ENCODE peak calls at places on chromosomes 3 and 15, in eight cellular contexts. One of them, this sample, is unnamed.

GRCh38 chr3:8845641-8846040 is 76.2 kb upstream of the OXTR start:
- DNase-seq in stimulated activated CD4-positive, alpha-beta T cell treated with anti-CD3 and anti-CD28 coated beads, TNF-alpha, amount 100 ng/mL, for 48 hours: no peak
- DNase-seq in fibroblast of pulmonary artery: no peak
- DNase-seq in ecto neural progenitor cell: no peak
- DNase-seq in AG08395: peak
- DNase-seq in heart right ventricle: no peak
- DNase-seq in AG10803: peak
- DNase-seq in Calu3: no peak
- DNase-seq in this sample: peak

GRCh38 chr3:42814914-42815507 is 5.8 kb downstream of the ACKR2 start:
- DNase-seq in Calu3: no peak
- DNase-seq in AG08395: no peak
- DNase-seq in fibroblast of pulmonary artery: no peak
- DNase-seq in AG10803: no peak
- DNase-seq in stimulated activated CD4-positive, alpha-beta T cell treated with anti-CD3 and anti-CD28 coated beads, TNF-alpha, amount 100 ng/mL, for 48 hours: no peak
- DNase-seq in heart right ventricle: no peak
- DNase-seq in ecto neural progenitor cell: no peak
- DNase-seq in this sample: no peak

GRCh38 chr3:47541583-47542108 is 28.1 kb upstream of the ELP6 start:
- DNase-seq in fibroblast of pulmonary artery: no peak
- DNase-seq in stimulated activated CD4-positive, alpha-beta T cell treated with anti-CD3 and anti-CD28 coated beads, TNF-alpha, amount 100 ng/mL, for 48 hours: no peak
- DNase-seq in ecto neural progenitor cell: no peak
- DNase-seq in AG10803: no peak
- DNase-seq in AG08395: no peak
- DNase-seq in Calu3: no peak
- DNase-seq in heart right ventricle: no peak
- DNase-seq in this sample: no peak

GRCh38 chr3:169118666-169119370 is 544.7 kb downstream of the MECOM start:
- DNase-seq in Calu3: no peak
- DNase-seq in AG10803: peak
- DNase-seq in ecto neural progenitor cell: no peak
- DNase-seq in fibroblast of pulmonary artery: no peak
- DNase-seq in AG08395: no peak
- DNase-seq in stimulated activated CD4-positive, alpha-beta T cell treated with anti-CD3 and anti-CD28 coated beads, TNF-alpha, amount 100 ng/mL, for 48 hours: no peak
- DNase-seq in heart right ventricle: no peak
- DNase-seq in this sample: peak

GRCh38 chr3:103829723-103830326 is 1395.0 kb downstream of the ZPLD1 start:
- DNase-seq in Calu3: no peak
- DNase-seq in heart right ventricle: no peak
- DNase-seq in fibroblast of pulmonary artery: no peak
- DNase-seq in AG08395: no peak
- DNase-seq in AG10803: no peak
- DNase-seq in stimulated activated CD4-positive, alpha-beta T cell treated with anti-CD3 and anti-CD28 coated beads, TNF-alpha, amount 100 ng/mL, for 48 hours: no peak
- DNase-seq in ecto neural progenitor cell: no peak
- DNase-seq in this sample: no peak

GRCh38 chr15:88859550-88859949 is 35.8 kb downstream of the HAPLN3 start:
- DNase-seq in Calu3: no peak
- DNase-seq in AG08395: no peak
- DNase-seq in ecto neural progenitor cell: no peak
- DNase-seq in AG10803: no peak
- DNase-seq in stimulated activated CD4-positive, alpha-beta T cell treated with anti-CD3 and anti-CD28 coated beads, TNF-alpha, amount 100 ng/mL, for 48 hours: no peak
- DNase-seq in heart right ventricle: no peak
- DNase-seq in fibroblast of pulmonary artery: no peak
- DNase-seq in this sample: no peak

GRCh38 chr15:52180196-52180835 is 10.9 kb downstream of the GNB5 start:
- DNase-seq in fibroblast of pulmonary artery: no peak
- DNase-seq in AG08395: no peak
- DNase-seq in ecto neural progenitor cell: no peak
- DNase-seq in AG10803: no peak
- DNase-seq in Calu3: no peak
- DNase-seq in heart right ventricle: no peak
- DNase-seq in stimulated activated CD4-positive, alpha-beta T cell treated with anti-CD3 and anti-CD28 coated beads, TNF-alpha, amount 100 ng/mL, for 48 hours: no peak
- DNase-seq in this sample: no peak

GRCh38 chr3:53939081-53939582 is 47.5 kb upstream of the SELENOK start:
- DNase-seq in Calu3: no peak
- DNase-seq in AG08395: no peak
- DNase-seq in stimulated activated CD4-positive, alpha-beta T cell treated with anti-CD3 and anti-CD28 coated beads, TNF-alpha, amount 100 ng/mL, for 48 hours: no peak
- DNase-seq in ecto neural progenitor cell: peak
- DNase-seq in fibroblast of pulmonary artery: no peak
- DNase-seq in AG10803: no peak
- DNase-seq in heart right ventricle: no peak
- DNase-seq in this sample: no peak

GRCh38 chr3:72888546-72889309 is 882 bp downstream of the GXYLT2 start:
- DNase-seq in Calu3: no peak
- DNase-seq in heart right ventricle: no peak
- DNase-seq in fibroblast of pulmonary artery: peak
- DNase-seq in AG10803: no peak
- DNase-seq in AG08395: no peak
- DNase-seq in stimulated activated CD4-positive, alpha-beta T cell treated with anti-CD3 and anti-CD28 coated beads, TNF-alpha, amount 100 ng/mL, for 48 hours: no peak
- DNase-seq in ecto neural progenitor cell: peak
- DNase-seq in this sample: no peak

GRCh38 chr15:85421116-85421925 is 40.9 kb downstream of the AKAP13 start:
- DNase-seq in heart right ventricle: no peak
- DNase-seq in AG08395: peak
- DNase-seq in Calu3: no peak
- DNase-seq in fibroblast of pulmonary artery: peak
- DNase-seq in AG10803: peak
- DNase-seq in stimulated activated CD4-positive, alpha-beta T cell treated with anti-CD3 and anti-CD28 coated beads, TNF-alpha, amount 100 ng/mL, for 48 hours: no peak
- DNase-seq in ecto neural progenitor cell: no peak
- DNase-seq in this sample: peak

GRCh38 chr3:141076026-141076797 is 25.1 kb downstream of the SPSB4 start:
- DNase-seq in AG08395: no peak
- DNase-seq in heart right ventricle: no peak
- DNase-seq in ecto neural progenitor cell: no peak
- DNase-seq in AG10803: no peak
- DNase-seq in stimulated activated CD4-positive, alpha-beta T cell treated with anti-CD3 and anti-CD28 coated beads, TNF-alpha, amount 100 ng/mL, for 48 hours: no peak
- DNase-seq in fibroblast of pulmonary artery: no peak
- DNase-seq in Calu3: no peak
- DNase-seq in this sample: no peak

GRCh38 chr15:82100116-82100795 is 54.4 kb upstream of the MEX3B start:
- DNase-seq in Calu3: no peak
- DNase-seq in fibroblast of pulmonary artery: no peak
- DNase-seq in stimulated activated CD4-positive, alpha-beta T cell treated with anti-CD3 and anti-CD28 coated beads, TNF-alpha, amount 100 ng/mL, for 48 hours: no peak
- DNase-seq in AG08395: peak
- DNase-seq in heart right ventricle: no peak
- DNase-seq in ecto neural progenitor cell: no peak
- DNase-seq in AG10803: peak
- DNase-seq in this sample: peak

GRCh38 chr15:58748787-58749531 is 548 bp downstream of the ADAM10 start:
- DNase-seq in AG08395: peak
- DNase-seq in fibroblast of pulmonary artery: peak
- DNase-seq in AG10803: peak
- DNase-seq in stimulated activated CD4-positive, alpha-beta T cell treated with anti-CD3 and anti-CD28 coated beads, TNF-alpha, amount 100 ng/mL, for 48 hours: peak
- DNase-seq in heart right ventricle: peak
- DNase-seq in Calu3: peak
- DNase-seq in ecto neural progenitor cell: peak
- DNase-seq in this sample: peak

GRCh38 chr15:26805470-26805869 is 32.6 kb upstream of the GABRB3 start:
- DNase-seq in fibroblast of pulmonary artery: no peak
- DNase-seq in AG10803: no peak
- DNase-seq in heart right ventricle: no peak
- DNase-seq in stimulated activated CD4-positive, alpha-beta T cell treated with anti-CD3 and anti-CD28 coated beads, TNF-alpha, amount 100 ng/mL, for 48 hours: no peak
- DNase-seq in ecto neural progenitor cell: no peak
- DNase-seq in Calu3: no peak
- DNase-seq in AG08395: no peak
- DNase-seq in this sample: no peak

GRCh38 chr3:190579514-190580137 is 65.7 kb downstream of the IL1RAP start:
- DNase-seq in AG10803: no peak
- DNase-seq in AG08395: no peak
- DNase-seq in fibroblast of pulmonary artery: no peak
- DNase-seq in stimulated activated CD4-positive, alpha-beta T cell treated with anti-CD3 and anti-CD28 coated beads, TNF-alpha, amount 100 ng/mL, for 48 hours: no peak
- DNase-seq in Calu3: no peak
- DNase-seq in ecto neural progenitor cell: no peak
- DNase-seq in heart right ventricle: no peak
- DNase-seq in this sample: peak

GRCh38 chr15:96335429-96335807 is 4.9 kb downstream of the NR2F2 start:
- DNase-seq in fibroblast of pulmonary artery: peak
- DNase-seq in AG08395: no peak
- DNase-seq in heart right ventricle: no peak
- DNase-seq in AG10803: no peak
- DNase-seq in Calu3: no peak
- DNase-seq in ecto neural progenitor cell: no peak
- DNase-seq in stimulated activated CD4-positive, alpha-beta T cell treated with anti-CD3 and anti-CD28 coated beads, TNF-alpha, amount 100 ng/mL, for 48 hours: no peak
- DNase-seq in this sample: no peak

GRCh38 chr15:50377867-50378751 is 23.1 kb upstream of the GABPB1 start:
- DNase-seq in heart right ventricle: no peak
- DNase-seq in AG08395: peak
- DNase-seq in ecto neural progenitor cell: no peak
- DNase-seq in fibroblast of pulmonary artery: peak
- DNase-seq in stimulated activated CD4-positive, alpha-beta T cell treated with anti-CD3 and anti-CD28 coated beads, TNF-alpha, amount 100 ng/mL, for 48 hours: no peak
- DNase-seq in AG10803: peak
- DNase-seq in Calu3: no peak
- DNase-seq in this sample: no peak

GRCh38 chr15:27850961-27851636 is 248.0 kb downstream of the OCA2 start:
- DNase-seq in stimulated activated CD4-positive, alpha-beta T cell treated with anti-CD3 and anti-CD28 coated beads, TNF-alpha, amount 100 ng/mL, for 48 hours: no peak
- DNase-seq in AG08395: no peak
- DNase-seq in Calu3: no peak
- DNase-seq in fibroblast of pulmonary artery: no peak
- DNase-seq in heart right ventricle: no peak
- DNase-seq in AG10803: no peak
- DNase-seq in ecto neural progenitor cell: peak
- DNase-seq in this sample: no peak

GRCh38 chr15:77851086-77851485 is 218.4 kb upstream of the LINGO1 start:
- DNase-seq in ecto neural progenitor cell: no peak
- DNase-seq in AG10803: no peak
- DNase-seq in AG08395: no peak
- DNase-seq in stimulated activated CD4-positive, alpha-beta T cell treated with anti-CD3 and anti-CD28 coated beads, TNF-alpha, amount 100 ng/mL, for 48 hours: no peak
- DNase-seq in Calu3: no peak
- DNase-seq in heart right ventricle: no peak
- DNase-seq in fibroblast of pulmonary artery: no peak
- DNase-seq in this sample: no peak

GRCh38 chr15:63238796-63239195 is 38.6 kb upstream of the APH1B start:
- DNase-seq in stimulated activated CD4-positive, alpha-beta T cell treated with anti-CD3 and anti-CD28 coated beads, TNF-alpha, amount 100 ng/mL, for 48 hours: no peak
- DNase-seq in heart right ventricle: no peak
- DNase-seq in AG08395: peak
- DNase-seq in Calu3: no peak
- DNase-seq in AG10803: peak
- DNase-seq in ecto neural progenitor cell: no peak
- DNase-seq in fibroblast of pulmonary artery: peak
- DNase-seq in this sample: peak

GRCh38 chr3:79424811-79425210 is 343.0 kb downstream of the ROBO1 start:
- DNase-seq in heart right ventricle: no peak
- DNase-seq in AG08395: no peak
- DNase-seq in fibroblast of pulmonary artery: no peak
- DNase-seq in stimulated activated CD4-positive, alpha-beta T cell treated with anti-CD3 and anti-CD28 coated beads, TNF-alpha, amount 100 ng/mL, for 48 hours: no peak
- DNase-seq in AG10803: no peak
- DNase-seq in Calu3: no peak
- DNase-seq in ecto neural progenitor cell: no peak
- DNase-seq in this sample: no peak

GRCh38 chr15:75208501-75209288 is 7.0 kb downstream of the C15orf39 start:
- DNase-seq in fibroblast of pulmonary artery: no peak
- DNase-seq in AG08395: no peak
- DNase-seq in AG10803: no peak
- DNase-seq in heart right ventricle: no peak
- DNase-seq in stimulated activated CD4-positive, alpha-beta T cell treated with anti-CD3 and anti-CD28 coated beads, TNF-alpha, amount 100 ng/mL, for 48 hours: no peak
- DNase-seq in ecto neural progenitor cell: no peak
- DNase-seq in Calu3: no peak
- DNase-seq in this sample: no peak

GRCh38 chr3:155032918-155033317 is 47.2 kb upstream of the MME start:
- DNase-seq in fibroblast of pulmonary artery: peak
- DNase-seq in heart right ventricle: no peak
- DNase-seq in AG08395: peak
- DNase-seq in stimulated activated CD4-positive, alpha-beta T cell treated with anti-CD3 and anti-CD28 coated beads, TNF-alpha, amount 100 ng/mL, for 48 hours: no peak
- DNase-seq in AG10803: peak
- DNase-seq in ecto neural progenitor cell: no peak
- DNase-seq in Calu3: no peak
- DNase-seq in this sample: peak

GRCh38 chr3:116339441-116340028 is 105.8 kb downstream of the LSAMP start:
- DNase-seq in Calu3: no peak
- DNase-seq in heart right ventricle: no peak
- DNase-seq in fibroblast of pulmonary artery: peak
- DNase-seq in stimulated activated CD4-positive, alpha-beta T cell treated with anti-CD3 and anti-CD28 coated beads, TNF-alpha, amount 100 ng/mL, for 48 hours: no peak
- DNase-seq in ecto neural progenitor cell: no peak
- DNase-seq in AG08395: peak
- DNase-seq in AG10803: peak
- DNase-seq in this sample: peak

GRCh38 chr3:46830801-46831200 is 32.4 kb downstream of the MYL3 start:
- DNase-seq in heart right ventricle: no peak
- DNase-seq in AG10803: no peak
- DNase-seq in stimulated activated CD4-positive, alpha-beta T cell treated with anti-CD3 and anti-CD28 coated beads, TNF-alpha, amount 100 ng/mL, for 48 hours: no peak
- DNase-seq in fibroblast of pulmonary artery: no peak
- DNase-seq in ecto neural progenitor cell: no peak
- DNase-seq in Calu3: no peak
- DNase-seq in AG08395: no peak
- DNase-seq in this sample: no peak

GRCh38 chr15:75647370-75648155 is at the start of gene SNX33:
- DNase-seq in heart right ventricle: peak
- DNase-seq in Calu3: peak
- DNase-seq in ecto neural progenitor cell: peak
- DNase-seq in AG10803: peak
- DNase-seq in stimulated activated CD4-positive, alpha-beta T cell treated with anti-CD3 and anti-CD28 coated beads, TNF-alpha, amount 100 ng/mL, for 48 hours: peak
- DNase-seq in AG08395: peak
- DNase-seq in fibroblast of pulmonary artery: peak
- DNase-seq in this sample: peak

GRCh38 chr3:120048355-120048754 is 45.9 kb downstream of the GSK3B start:
- DNase-seq in AG10803: no peak
- DNase-seq in stimulated activated CD4-positive, alpha-beta T cell treated with anti-CD3 and anti-CD28 coated beads, TNF-alpha, amount 100 ng/mL, for 48 hours: no peak
- DNase-seq in Calu3: no peak
- DNase-seq in AG08395: no peak
- DNase-seq in heart right ventricle: no peak
- DNase-seq in ecto neural progenitor cell: no peak
- DNase-seq in fibroblast of pulmonary artery: peak
- DNase-seq in this sample: no peak

GRCh38 chr15:74365619-74366445 is 1.6 kb downstream of the CYP11A1 start:
- DNase-seq in AG10803: peak
- DNase-seq in AG08395: peak
- DNase-seq in heart right ventricle: peak
- DNase-seq in stimulated activated CD4-positive, alpha-beta T cell treated with anti-CD3 and anti-CD28 coated beads, TNF-alpha, amount 100 ng/mL, for 48 hours: no peak
- DNase-seq in ecto neural progenitor cell: peak
- DNase-seq in fibroblast of pulmonary artery: peak
- DNase-seq in Calu3: no peak
- DNase-seq in this sample: peak

GRCh38 chr15:73051402-73051810 is 857 bp upstream of the NEO1 start:
- DNase-seq in Calu3: peak
- DNase-seq in AG08395: no peak
- DNase-seq in AG10803: no peak
- DNase-seq in heart right ventricle: no peak
- DNase-seq in stimulated activated CD4-positive, alpha-beta T cell treated with anti-CD3 and anti-CD28 coated beads, TNF-alpha, amount 100 ng/mL, for 48 hours: no peak
- DNase-seq in ecto neural progenitor cell: no peak
- DNase-seq in fibroblast of pulmonary artery: no peak
- DNase-seq in this sample: no peak

GRCh38 chr3:188707396-188708288 is 464.1 kb upstream of the TPRG1 start:
- DNase-seq in heart right ventricle: no peak
- DNase-seq in Calu3: no peak
- DNase-seq in stimulated activated CD4-positive, alpha-beta T cell treated with anti-CD3 and anti-CD28 coated beads, TNF-alpha, amount 100 ng/mL, for 48 hours: no peak
- DNase-seq in AG08395: no peak
- DNase-seq in AG10803: no peak
- DNase-seq in fibroblast of pulmonary artery: peak
- DNase-seq in ecto neural progenitor cell: no peak
- DNase-seq in this sample: no peak

GRCh38 chr3:5226783-5227182 is 39.3 kb downstream of the EDEM1 start:
- DNase-seq in AG08395: peak
- DNase-seq in Calu3: no peak
- DNase-seq in stimulated activated CD4-positive, alpha-beta T cell treated with anti-CD3 and anti-CD28 coated beads, TNF-alpha, amount 100 ng/mL, for 48 hours: no peak
- DNase-seq in AG10803: peak
- DNase-seq in heart right ventricle: no peak
- DNase-seq in ecto neural progenitor cell: no peak
- DNase-seq in fibroblast of pulmonary artery: peak
- DNase-seq in this sample: peak

GRCh38 chr3:49593046-49593445 is 38.8 kb downstream of the BSN start:
- DNase-seq in stimulated activated CD4-positive, alpha-beta T cell treated with anti-CD3 and anti-CD28 coated beads, TNF-alpha, amount 100 ng/mL, for 48 hours: no peak
- DNase-seq in heart right ventricle: no peak
- DNase-seq in AG10803: peak
- DNase-seq in Calu3: no peak
- DNase-seq in fibroblast of pulmonary artery: no peak
- DNase-seq in ecto neural progenitor cell: no peak
- DNase-seq in AG08395: no peak
- DNase-seq in this sample: peak

GRCh38 chr15:75089781-75090734 is 66.7 kb downstream of the PPCDC start:
- DNase-seq in AG10803: no peak
- DNase-seq in Calu3: no peak
- DNase-seq in AG08395: no peak
- DNase-seq in ecto neural progenitor cell: no peak
- DNase-seq in fibroblast of pulmonary artery: peak
- DNase-seq in stimulated activated CD4-positive, alpha-beta T cell treated with anti-CD3 and anti-CD28 coated beads, TNF-alpha, amount 100 ng/mL, for 48 hours: no peak
- DNase-seq in heart right ventricle: peak
- DNase-seq in this sample: no peak